ENCODE peak calls at places on chromosomes 2 and 18, in six cellular contexts. Y is colonic mucosa, H is pancreas, D is foreskin fibroblast, O is brain microvascular endothelial cell, V is fibroblast of mammary gland. B is an unnamed sample.

GRCh38 chr18:49725809-49726514 is 87.4 kb downstream of the ACAA2 start:
- DNase-seq in Y (no peak), H (peak; percentile 31), D (peak; percentile 98), O (peak; percentile 99), V (peak; percentile 100), B (peak; percentile 65)

GRCh38 chr2:134668821-134669220 is 50.0 kb downstream of the TMEM163 start:
- DNase-seq in Y (no peak), H (no peak), D (no peak), O (no peak), V (no peak), B (no peak)

GRCh38 chr18:36711813-36712444 is 116.9 kb downstream of the TPGS2 start:
- DNase-seq in Y (no peak), H (no peak), D (peak; percentile 92), O (peak; percentile 75), V (peak; percentile 91), B (peak; percentile 94)

GRCh38 chr2:31404302-31404701 is 10.2 kb downstream of the XDH start:
- DNase-seq in Y (no peak), H (no peak), D (peak; percentile 26), O (no peak), V (no peak), B (no peak)

GRCh38 chr2:218223046-218223445 is 6.1 kb downstream of the ARPC2 start:
- DNase-seq in Y (no peak), H (no peak), D (peak; percentile 17), O (no peak), V (peak; percentile 25), B (peak; percentile 65)

GRCh38 chr2:40401896-40402295 is 50.0 kb downstream of the SLC8A1 start:
- DNase-seq in Y (no peak), H (no peak), D (peak; percentile 94), O (peak; percentile 94), V (peak; percentile 95), B (peak; percentile 93)

GRCh38 chr2:225270861-225271260 is 128.6 kb upstream of the NYAP2 start:
- DNase-seq in Y (no peak), H (no peak), D (peak; percentile 45), O (peak; percentile 45), V (peak; percentile 80), B (peak; percentile 78)

GRCh38 chr2:20560011-20560410 is 90.9 kb downstream of the HS1BP3 start:
- DNase-seq in Y (no peak), H (no peak), D (no peak), O (no peak), V (no peak), B (no peak)

GRCh38 chr2:158691619-158692018 is 103.5 kb upstream of the DAPL1 start:
- DNase-seq in Y (no peak), H (no peak), D (no peak), O (no peak), V (no peak), B (no peak)

GRCh38 chr2:26542194-26542455 is 64.2 kb upstream of the OTOF start:
- DNase-seq in Y (peak; percentile 58), H (peak; percentile 63), D (no peak), O (no peak), V (no peak), B (no peak)

GRCh38 chr2:154639997-154640396 is 58.5 kb upstream of the KCNJ3 start:
- DNase-seq in Y (no peak), H (no peak), D (no peak), O (no peak), V (no peak), B (no peak)

GRCh38 chr2:221999702-222000101 is 299.1 kb downstream of the PAX3 start:
- DNase-seq in Y (no peak), H (no peak), D (peak; percentile 69), O (peak; percentile 77), V (peak; percentile 93), B (peak; percentile 10)

GRCh38 chr18:63646916-63647315 is 2.9 kb upstream of the SERPINB4 start:
- DNase-seq in Y (no peak), H (no peak), D (no peak), O (no peak), V (peak; percentile 19), B (peak; percentile 37)

GRCh38 chr2:205273627-205274026 is 408.7 kb upstream of the NRP2 start:
- DNase-seq in Y (no peak), H (no peak), D (no peak), O (no peak), V (no peak), B (peak; percentile 75)

GRCh38 chr2:177501186-177501585 is 108.6 kb downstream of the AGPS start:
- DNase-seq in Y (no peak), H (no peak), D (no peak), O (no peak), V (no peak), B (peak; percentile 61)

GRCh38 chr2:26268184-26268583 is 23.4 kb downstream of the HADHB start:
- DNase-seq in Y (no peak), H (no peak), D (no peak), O (peak; percentile 51), V (peak; percentile 23), B (no peak)

GRCh38 chr2:148927010-148927409 is 52.0 kb downstream of the KIF5C start:
- DNase-seq in Y (peak; percentile 44), H (no peak), D (no peak), O (no peak), V (no peak), B (peak; percentile 0)

GRCh38 chr2:72089028-72089427 is 58.6 kb downstream of the CYP26B1 start:
- DNase-seq in Y (no peak), H (no peak), D (no peak), O (no peak), V (no peak), B (no peak)

GRCh38 chr18:55213586-55213985 is 254.3 kb upstream of the CCDC68 start:
- DNase-seq in Y (no peak), H (no peak), D (no peak), O (no peak), V (no peak), B (no peak)

GRCh38 chr2:181984814-181985631 is 630 bp upstream of the PPP1R1C start:
- DNase-seq in Y (no peak), H (no peak), D (no peak), O (no peak), V (no peak), B (no peak)

GRCh38 chr2:68366083-68366560 is 1.0 kb downstream of the PLEK start:
- DNase-seq in Y (no peak), H (no peak), D (no peak), O (no peak), V (no peak), B (no peak)

GRCh38 chr18:67845035-67845434 is 328.5 kb upstream of the DSEL start:
- DNase-seq in Y (no peak), H (no peak), D (peak; percentile 24), O (peak; percentile 11), V (peak; percentile 51), B (peak; percentile 23)

GRCh38 chr2:30374380-30374779 is 72.7 kb upstream of the LCLAT1 start:
- DNase-seq in Y (no peak), H (no peak), D (no peak), O (no peak), V (no peak), B (no peak)

GRCh38 chr18:65811307-65811706 is 60.5 kb downstream of the CDH7 start:
- DNase-seq in Y (no peak), H (no peak), D (no peak), O (no peak), V (no peak), B (no peak)

GRCh38 chr2:118844261-118845004 is 3.0 kb downstream of the EN1 start:
- DNase-seq in Y (no peak), H (no peak), D (no peak), O (no peak), V (peak; percentile 62), B (no peak)

GRCh38 chr2:169362346-169363026 is at the start of gene LRP2:
- DNase-seq in Y (peak; percentile 24), H (peak; percentile 19), D (peak; percentile 26), O (no peak), V (no peak), B (no peak)

GRCh38 chr2:54122171-54122935 is 6.9 kb downstream of the ACYP2 start:
- DNase-seq in Y (no peak), H (no peak), D (peak; percentile 19), O (peak; percentile 21), V (no peak), B (peak; percentile 15)

GRCh38 chr2:71842744-71843143 is 304.9 kb downstream of the CYP26B1 start:
- DNase-seq in Y (no peak), H (no peak), D (no peak), O (no peak), V (no peak), B (no peak)

GRCh38 chr2:74278176-74278575 is 65.0 kb downstream of the SLC4A5 start:
- DNase-seq in Y (peak; percentile 26), H (no peak), D (no peak), O (no peak), V (no peak), B (no peak)

GRCh38 chr2:30629866-30630265 is 177.4 kb downstream of the CAPN13 start:
- DNase-seq in Y (no peak), H (no peak), D (peak; percentile 69), O (peak; percentile 84), V (peak; percentile 52), B (peak; percentile 58)

GRCh38 chr2:855177-855576 is 95.5 kb upstream of the SNTG2 start:
- DNase-seq in Y (no peak), H (no peak), D (no peak), O (no peak), V (no peak), B (peak; percentile 12)

DNA sequence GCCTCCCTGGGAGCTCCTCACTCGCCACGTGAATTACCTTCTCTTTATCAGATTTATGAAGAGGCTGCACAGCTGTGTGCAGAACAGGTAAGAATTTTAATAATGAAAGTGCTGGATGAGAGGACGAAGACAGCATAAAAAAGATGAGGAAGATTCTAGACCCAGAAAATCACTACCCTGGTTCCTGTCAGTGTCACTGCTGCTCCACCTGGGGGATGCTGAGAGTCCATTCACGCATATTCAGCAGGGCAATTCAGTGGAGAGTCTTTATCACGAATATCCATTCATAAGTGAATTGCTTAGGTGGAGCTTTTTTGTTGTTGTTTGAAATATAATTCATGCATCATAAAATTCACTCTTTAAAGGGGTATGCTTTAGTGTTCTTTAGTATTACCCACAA is 52.0 kb downstream of the MRPL33 start:
- DNase-seq in Y (no peak), H (no peak), D (no peak), O (no peak), V (no peak), B (no peak)
- TF ChIP-seq CTCF in Y (no peak), H (no peak), D (no peak), O (no peak), V (no peak), B (no peak)

DNA sequence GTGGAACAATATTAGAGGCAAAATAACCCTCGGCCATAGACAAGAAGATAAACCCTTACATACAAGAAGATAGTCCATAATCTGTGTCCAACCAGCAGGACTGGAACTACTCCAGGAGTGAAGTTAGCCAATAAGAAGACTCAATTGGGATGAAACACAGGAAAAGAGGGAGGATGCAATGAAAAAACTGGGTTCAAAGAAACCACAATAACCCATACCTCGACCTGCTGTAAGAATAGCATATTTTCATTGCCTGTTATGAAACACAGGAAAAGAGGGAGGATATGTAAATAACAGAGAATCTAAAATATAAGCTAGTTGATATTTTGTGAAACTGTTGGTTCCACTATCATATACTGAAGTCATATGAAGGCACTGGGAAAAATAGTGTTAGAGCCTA is 87.1 kb upstream of the CSRNP3 start:
- DNase-seq in Y (no peak), H (no peak), D (no peak), O (no peak), V (no peak), B (no peak)
- H3K4me3 ChIP-seq in Y (no peak overlapping the region), H (no peak overlapping the region), D (no peak overlapping the region), O (no peak overlapping the region), V (no peak overlapping the region), B (no peak overlapping the region)

GRCh38 chr2:81068144-81068543 is 763.6 kb upstream of the LRRTM1 start:
- DNase-seq in Y (no peak), H (no peak), D (no peak), O (no peak), V (no peak), B (no peak)
- TF ChIP-seq CTCF in Y (no peak), H (no peak), D (no peak), O (no peak), V (no peak), B (no peak)

GRCh38 chr2:230348792-230349191 is 21.8 kb downstream of the SP140L start:
- DNase-seq in Y (no peak), H (no peak), D (no peak), O (no peak), V (no peak), B (no peak)
- H3K4me3 ChIP-seq in Y (no peak overlapping the region), H (no peak overlapping the region), D (no peak overlapping the region), O (no peak overlapping the region), V (no peak overlapping the region), B (no peak overlapping the region)

B was measured in bronchial epithelial cell.